ENCODE peak calls at places on chromosomes 13 and 19, in nine cellular contexts. W is choroid plexus epithelial cell, G is suprapubic skin, A is heart left ventricle, S is hepatic stellate cell, F is HCEC 1CT, V is HTR-8/SVneo, Y is left ventricle myocardium inferior, T is pulmonary artery endothelial cell. Z is an unnamed sample.

GRCh38 chr19:45591004-45591637 is 6.5 kb upstream of the OPA3 start:
- DNase-seq in W (peak; percentile 33), G (no peak), A (no peak), S (no peak), F (no peak), V (no peak), Y (no peak), T (no peak), Z (no peak)

GRCh38 chr13:22700488-22700887 is 480.3 kb upstream of the SGCG start:
- DNase-seq in W (no peak), G (no peak), A (no peak), S (no peak), F (no peak), V (no peak), Y (no peak), T (no peak), Z (no peak)

GRCh38 chr19:2532252-2533071 is 56.5 kb downstream of the GADD45B start:
- DNase-seq in W (peak; percentile 98), G (no peak), A (no peak), S (peak; percentile 63), F (peak; percentile 99), V (no peak), Y (no peak), T (peak; percentile 92), Z (peak; percentile 89)

GRCh38 chr19:3035542-3036118 is 6.5 kb upstream of the TLE2 start:
- DNase-seq in W (peak; percentile 100), G (peak; percentile 99), A (peak; percentile 99), S (peak; percentile 100), F (peak; percentile 99), V (peak; percentile 99), Y (peak; percentile 98), T (peak; percentile 99), Z (peak; percentile 99)

GRCh38 chr19:47520839-47521238 is 6.0 kb upstream of the NAPA start:
- DNase-seq in W (no peak), G (no peak), A (no peak), S (no peak), F (no peak), V (no peak), Y (no peak), T (no peak), Z (no peak)

GRCh38 chr19:48918801-48919247 is 14.7 kb upstream of the DHDH start:
- DNase-seq in W (peak; percentile 20), G (no peak), A (no peak), S (peak; percentile 36), F (no peak), V (peak; percentile 36), Y (no peak), T (no peak), Z (no peak)

GRCh38 chr19:54462713-54463530 is 656 bp downstream of the LENG9 start:
- DNase-seq in W (peak; percentile 70), G (peak; percentile 89), A (peak; percentile 85), S (peak; percentile 57), F (peak; percentile 59), V (no peak), Y (peak; percentile 82), T (no peak), Z (peak; percentile 84)

GRCh38 chr13:51844862-51845573 is at the start of gene TMEM272:
- DNase-seq in W (peak; percentile 47), G (no peak), A (peak; percentile 34), S (peak; percentile 44), F (peak; percentile 17), V (peak; percentile 61), Y (peak; percentile 42), T (no peak), Z (peak; percentile 51)

GRCh38 chr19:10828981-10829821 is 6.8 kb downstream of the TMED1 start:
- DNase-seq in W (no peak), G (no peak), A (no peak), S (no peak), F (no peak), V (no peak), Y (no peak), T (no peak), Z (no peak)

GRCh38 chr19:48608798-48609263 is 2.3 kb downstream of the SPACA4 start:
- DNase-seq in W (peak; percentile 52), G (no peak), A (no peak), S (peak; percentile 69), F (peak; percentile 38), V (peak; percentile 81), Y (no peak), T (no peak), Z (no peak)

GRCh38 chr13:35723820-35724219 is 247.3 kb upstream of the MAB21L1 start:
- DNase-seq in W (peak; percentile 56), G (no peak), A (peak; percentile 53), S (no peak), F (no peak), V (no peak), Y (peak; percentile 47), T (no peak), Z (no peak)

GRCh38 chr13:32150794-32151193 is 119.2 kb downstream of the FRY start:
- DNase-seq in W (peak; percentile 65), G (peak; percentile 78), A (peak; percentile 74), S (no peak), F (no peak), V (no peak), Y (peak; percentile 78), T (no peak), Z (peak; percentile 18)

GRCh38 chr19:35851213-35852028 is 883 bp downstream of the NPHS1 start:
- DNase-seq in W (no peak), G (no peak), A (no peak), S (no peak), F (no peak), V (no peak), Y (no peak), T (no peak), Z (no peak)

GRCh38 chr19:4304509-4305252 is at the start of gene FSD1:
- DNase-seq in W (peak; percentile 42), G (no peak), A (peak; percentile 30), S (peak; percentile 98), F (peak; percentile 57), V (peak; percentile 92), Y (no peak), T (no peak), Z (peak; percentile 45)

GRCh38 chr19:5985098-5985783 is 7.3 kb upstream of the RANBP3 start:
- DNase-seq in W (peak; percentile 66), G (no peak), A (no peak), S (peak; percentile 83), F (no peak), V (peak; percentile 27), Y (no peak), T (no peak), Z (peak; percentile 65)

GRCh38 chr13:114222461-114222968 is 12.2 kb upstream of the CDC16 start:
- DNase-seq in W (peak; percentile 72), G (no peak), A (no peak), S (no peak), F (no peak), V (no peak), Y (no peak), T (peak; percentile 57), Z (no peak)

GRCh38 chr13:46684287-46685001 is 112.5 kb downstream of the ESD start:
- DNase-seq in W (peak; percentile 42), G (no peak), A (no peak), S (no peak), F (no peak), V (peak; percentile 4), Y (no peak), T (no peak), Z (no peak)

GRCh38 chr19:51127755-51128154 is 3.0 kb downstream of the SIGLEC9 start:
- DNase-seq in W (peak; percentile 69), G (peak; percentile 67), A (peak; percentile 41), S (no peak), F (no peak), V (peak; percentile 32), Y (no peak), T (no peak), Z (no peak)

GRCh38 chr13:24050292-24050711 is 110.2 kb upstream of the SPATA13 start:
- DNase-seq in W (peak; percentile 81), G (no peak), A (no peak), S (no peak), F (peak; percentile 65), V (no peak), Y (peak; percentile 36), T (no peak), Z (peak; percentile 86)

Z was measured in foreskin fibroblast.